ENCODE peak calls at places on chromosomes 4 and X, in five cellular contexts. J, O, F, C and Y are unnamed samples.

GRCh38 chr4:187944179-187944578 is 51.4 kb upstream of the ZFP42 start:
- DNase-seq in O (no peak), F (no peak), C (no peak), J (no peak), Y (no peak)

GRCh38 chr4:77418333-77418732 is 187.3 kb upstream of the CXCL13 start:
- DNase-seq in C (no peak), J (peak), F (no peak), O (peak), Y (no peak)

GRCh38 chrX:137033774-137034507 is at the start of gene GPR101:
- DNase-seq in F (peak), C (no peak), O (no peak), J (no peak), Y (no peak)

GRCh38 chrX:77455437-77455836 is 8.2 kb downstream of the FGF16 start:
- DNase-seq in J (no peak), F (no peak), O (no peak), C (no peak), Y (no peak)

GRCh38 chr4:25560605-25561004 is 95.0 kb upstream of the SLC34A2 start:
- DNase-seq in C (no peak), F (no peak), J (no peak), O (no peak), Y (no peak)

GRCh38 chrX:123884809-123885408 is 25.1 kb downstream of the XIAP start:
- DNase-seq in C (peak), J (peak), F (no peak), O (peak), Y (peak)

GRCh38 chr4:72505314-72505744 is 63.7 kb downstream of the ADAMTS3 start:
- DNase-seq in J (peak), C (no peak), O (peak), F (no peak), Y (peak)

GRCh38 chr4:148052448-148052847 is 320.6 kb downstream of the ARHGAP10 start:
- DNase-seq in J (no peak), F (peak), O (no peak), C (peak), Y (no peak)

GRCh38 chrX:103878466-103879151 is 46.6 kb upstream of the RAB9B start:
- DNase-seq in C (no peak), F (no peak), J (peak), O (no peak), Y (peak)

GRCh38 chrX:150352581-150352980 is 10.5 kb upstream of the MAMLD1 start:
- DNase-seq in F (no peak), J (peak), O (no peak), C (no peak), Y (no peak)

GRCh38 chrX:130793966-130794365 is 109.0 kb downstream of the ENOX2 start:
- DNase-seq in O (no peak), J (peak), F (no peak), C (no peak), Y (no peak)

GRCh38 chr4:40234519-40235039 is 37.7 kb downstream of the RHOH start:
- DNase-seq in F (no peak), C (no peak), O (no peak), J (no peak), Y (no peak)

GRCh38 chr4:74874785-74875367 is 58.0 kb upstream of the PARM1 start:
- DNase-seq in O (peak), C (peak), F (no peak), J (peak), Y (peak)

GRCh38 chr4:73817341-73817740 is 19.1 kb upstream of the CXCL6 start:
- DNase-seq in F (no peak), C (no peak), O (no peak), J (no peak), Y (no peak)

GRCh38 chr4:54082168-54082567 is 17.8 kb upstream of the CHIC2 start:
- DNase-seq in J (peak), F (no peak), O (peak), C (no peak), Y (peak)

GRCh38 chr4:6582889-6583504 is 8.0 kb downstream of the MAN2B2 start:
- DNase-seq in F (no peak), J (peak), O (peak), C (no peak), Y (no peak)

GRCh38 chr4:27894951-27895350 is 1034.3 kb downstream of the STIM2 start:
- DNase-seq in C (no peak), J (no peak), F (no peak), O (no peak), Y (no peak)

GRCh38 chrX:152155766-152156310 is 17.5 kb upstream of the MAGEA10 start:
- DNase-seq in O (no peak), C (no peak), J (no peak), F (no peak), Y (no peak)